ENCODE peak calls at places on chromosomes 16 and 17, in nine cellular contexts. S is GM19239; K is globus pallidus; E is RCC 7860; W is hippocampal formation; F is activated effector memory CD4-positive, alpha-beta T cell treated with anti-CD3 and anti-CD28 coated beads, Interleukin-2, amount 50 U/mL, for 16 hours; Z is stimulated activated CD4-positive, alpha-beta T cell treated with anti-CD3 and anti-CD28 coated beads, Interleukin-1b, Interleukin-23, amount 100 ng/mL, for 1 hour; R is ELR; A is activated CD8-positive, alpha-beta T cell treated with anti-CD3 and anti-CD28 coated beads for 36 hours. I is an unnamed sample.

GRCh38 chr17:67500261-67500660 is 123.2 kb downstream of the PITPNC1 start:
- DNase-seq in S (no peak), K (no peak), E (no peak), W (no peak), F (no peak), Z (no peak), R (peak), A (no peak), I (no peak)

GRCh38 chr17:2030779-2031163 is 818 bp downstream of the DPH1 start:
- DNase-seq in S (no peak), K (no peak), E (no peak), W (no peak), F (peak), Z (no peak), R (no peak), A (no peak), I (no peak)

GRCh38 chr17:11637796-11638195 is 39.5 kb downstream of the DNAH9 start:
- DNase-seq in S (no peak), K (no peak), E (no peak), W (no peak), F (no peak), Z (no peak), R (no peak), A (no peak), I (no peak)

GRCh38 chr17:58997756-58998553 is 108.7 kb downstream of the TRIM37 start:
- DNase-seq in S (no peak), K (no peak), E (no peak), W (no peak), F (no peak), Z (no peak), R (peak), A (no peak), I (no peak)

GRCh38 chr17:4394208-4395110 is 28.0 kb upstream of the UBE2G1 start:
- DNase-seq in S (no peak), K (no peak), E (no peak), W (no peak), F (no peak), Z (no peak), R (peak), A (no peak), I (no peak)

GRCh38 chr17:29589524-29590260 is at the start of gene GIT1:
- DNase-seq in S (peak), K (peak), E (peak), W (peak), F (peak), Z (peak), R (peak), A (peak), I (peak)

GRCh38 chr17:31558748-31559646 is 167.5 kb downstream of the RAB11FIP4 start:
- DNase-seq in S (peak), K (peak), E (peak), W (peak), F (peak), Z (peak), R (peak), A (peak), I (peak)

GRCh38 chr17:28228109-28228840 is 90.7 kb upstream of the TMEM97 start:
- DNase-seq in S (no peak), K (no peak), E (no peak), W (no peak), F (no peak), Z (no peak), R (no peak), A (no peak), I (no peak)

GRCh38 chr17:50708050-50709000 is 611 bp upstream of the ANKRD40 start:
- DNase-seq in S (no peak), K (peak), E (no peak), W (peak), F (no peak), Z (no peak), R (peak), A (no peak), I (peak)

GRCh38 chr16:70715113-70715711 is 29.4 kb upstream of the MTSS2 start:
- DNase-seq in S (no peak), K (peak), E (peak), W (no peak), F (no peak), Z (no peak), R (peak), A (no peak), I (no peak)

GRCh38 chr16:12082207-12082606 is 105.7 kb downstream of the SNX29 start:
- DNase-seq in S (no peak), K (no peak), E (no peak), W (no peak), F (peak), Z (no peak), R (no peak), A (peak), I (peak)

GRCh38 chr16:70163596-70163995 is 10.0 kb upstream of the CLEC18C start:
- DNase-seq in S (no peak), K (no peak), E (no peak), W (no peak), F (no peak), Z (no peak), R (no peak), A (no peak), I (no peak)

GRCh38 chr17:38333635-38334295 is 10.0 kb downstream of the GPR179 start:
- DNase-seq in S (no peak), K (no peak), E (no peak), W (no peak), F (peak), Z (no peak), R (peak), A (peak), I (peak)

GRCh38 chr17:2871720-2872119 is 75.5 kb downstream of the RAP1GAP2 start:
- DNase-seq in S (no peak), K (no peak), E (no peak), W (no peak), F (no peak), Z (no peak), R (no peak), A (no peak), I (no peak)

GRCh38 chr16:53465606-53466290 is 31.5 kb downstream of the RBL2 start:
- DNase-seq in S (no peak), K (no peak), E (peak), W (no peak), F (no peak), Z (no peak), R (peak), A (no peak), I (no peak)

GRCh38 chr17:76152580-76152979 is 11.5 kb upstream of the FOXJ1 start:
- DNase-seq in S (no peak), K (no peak), E (no peak), W (no peak), F (no peak), Z (no peak), R (no peak), A (no peak), I (no peak)

GRCh38 chr17:39563476-39563875 is 44.2 kb downstream of the NEUROD2 start:
- DNase-seq in S (no peak), K (no peak), E (no peak), W (no peak), F (no peak), Z (no peak), R (no peak), A (no peak), I (no peak)

GRCh38 chr17:76925333-76925935 is 57.2 kb downstream of the MGAT5B start:
- DNase-seq in S (no peak), K (peak), E (no peak), W (no peak), F (no peak), Z (no peak), R (no peak), A (no peak), I (no peak)

GRCh38 chr17:33469911-33470310 is 176.8 kb upstream of the ASIC2 start:
- DNase-seq in S (no peak), K (no peak), E (no peak), W (no peak), F (no peak), Z (no peak), R (peak), A (no peak), I (no peak)

GRCh38 chr17:35499548-35499947 is 37.9 kb downstream of the SLFN12L start:
- DNase-seq in S (no peak), K (no peak), E (no peak), W (no peak), F (no peak), Z (no peak), R (no peak), A (no peak), I (no peak)

GRCh38 chr17:58534901-58535421 is 20.5 kb upstream of the MTMR4 start:
- DNase-seq in S (no peak), K (no peak), E (no peak), W (no peak), F (no peak), Z (no peak), R (peak), A (no peak), I (no peak)

GRCh38 chr17:62321451-62321850 is 58.9 kb upstream of the EFCAB3 start:
- DNase-seq in S (no peak), K (no peak), E (no peak), W (no peak), F (no peak), Z (no peak), R (peak), A (no peak), I (no peak)

GRCh38 chr16:79069634-79070033 is 530.9 kb downstream of the MAF start:
- DNase-seq in S (no peak), K (no peak), E (no peak), W (no peak), F (no peak), Z (no peak), R (no peak), A (peak), I (no peak)

GRCh38 chr16:13920510-13920818 is 510 bp downstream of the ERCC4 start:
- DNase-seq in S (no peak), K (no peak), E (no peak), W (no peak), F (no peak), Z (no peak), R (no peak), A (no peak), I (no peak)

GRCh38 chr17:962166-962565 is 17.4 kb downstream of the NXN start:
- DNase-seq in S (no peak), K (no peak), E (no peak), W (no peak), F (no peak), Z (no peak), R (no peak), A (no peak), I (no peak)

GRCh38 chr16:89077076-89077475 is 16.6 kb upstream of the ACSF3 start:
- DNase-seq in S (no peak), K (no peak), E (no peak), W (no peak), F (no peak), Z (no peak), R (no peak), A (no peak), I (no peak)

GRCh38 chr16:77297996-77298637 is 98.9 kb downstream of the SYCE1L start:
- DNase-seq in S (no peak), K (no peak), E (peak), W (no peak), F (no peak), Z (no peak), R (peak), A (no peak), I (no peak)

GRCh38 chr17:79482719-79483118 is 128.1 kb downstream of the RBFOX3 start:
- DNase-seq in S (no peak), K (no peak), E (no peak), W (no peak), F (no peak), Z (no peak), R (no peak), A (no peak), I (no peak)

GRCh38 chr17:31499771-31500554 is 108.5 kb downstream of the RAB11FIP4 start:
- DNase-seq in S (no peak), K (peak), E (peak), W (peak), F (no peak), Z (no peak), R (no peak), A (peak), I (peak)

GRCh38 chr17:27503636-27504035 is 47.4 kb downstream of the KSR1 start:
- DNase-seq in S (no peak), K (no peak), E (no peak), W (no peak), F (no peak), Z (no peak), R (no peak), A (no peak), I (no peak)

GRCh38 chr16:50538411-50539052 is 9.7 kb upstream of the NKD1 start:
- DNase-seq in S (no peak), K (no peak), E (no peak), W (no peak), F (peak), Z (no peak), R (peak), A (no peak), I (no peak)

GRCh38 chr17:79850571-79851460 is 11.6 kb upstream of the CBX4 start:
- DNase-seq in S (no peak), K (no peak), E (peak), W (no peak), F (no peak), Z (no peak), R (peak), A (peak), I (peak)

GRCh38 chr16:88087517-88087877 is 136.3 kb downstream of the BANP start:
- DNase-seq in S (no peak), K (no peak), E (no peak), W (no peak), F (no peak), Z (no peak), R (no peak), A (no peak), I (no peak)

I was measured in activated naive CD4-positive, alpha-beta T cell treated with anti-CD3 and anti-CD28 coated beads for 36 hours.